ENCODE peak calls at places on chromosomes 7 and 10, in four cellular contexts. N is cardiac muscle cell, Q is anterior cingulate cortex, M is ovary. Z is an unnamed sample.

GRCh38 chr10:25059990-25060389 is 43.6 kb downstream of the THNSL1 start:
- DNase-seq in M (peak; percentile 74), N (no peak), Q (peak; percentile 32), Z (no peak)

GRCh38 chr7:129009437-129009836 is 45.5 kb downstream of the TNPO3 start:
- DNase-seq in M (no peak), N (no peak), Q (no peak), Z (no peak)

GRCh38 chr10:118246340-118247247 is 95.5 kb downstream of the FAM204A start:
- DNase-seq in M (no peak), N (no peak), Q (no peak), Z (no peak)

GRCh38 chr7:28748934-28749584 is 209.1 kb downstream of the TRIL start:
- DNase-seq in Q (no peak), M (no peak), N (no peak), Z (no peak)

GRCh38 chr7:20831976-20832375 is 45.3 kb upstream of the SP8 start:
- DNase-seq in M (no peak), Q (no peak), N (no peak), Z (no peak)

GRCh38 chr10:61135276-61135721 is 191.3 kb upstream of the RHOBTB1 start:
- DNase-seq in M (no peak), Q (no peak), N (no peak), Z (no peak)

GRCh38 chr10:69655868-69656555 is 26.0 kb downstream of the FAM241B start:
- DNase-seq in N (no peak), Q (no peak), M (no peak), Z (no peak)

GRCh38 chr7:150950496-150951180 is 27.5 kb downstream of the KCNH2 start:
- DNase-seq in N (no peak), Q (no peak), M (peak; percentile 30), Z (no peak)

GRCh38 chr10:6746782-6747181 is 166.7 kb upstream of the PRKCQ start:
- DNase-seq in N (no peak), M (no peak), Q (no peak), Z (no peak)

GRCh38 chr7:107037866-107038598 is 6.5 kb upstream of the PRKAR2B start:
- DNase-seq in Q (no peak), M (no peak), N (no peak), Z (no peak)

GRCh38 chr7:110010379-110010778 is 1080.5 kb upstream of the LRRN3 start:
- DNase-seq in Q (no peak), N (no peak), M (no peak), Z (no peak)

GRCh38 chr10:124860426-124860825 is 58.8 kb downstream of the ABRAXAS2 start:
- DNase-seq in M (no peak), N (no peak), Q (no peak), Z (no peak)

GRCh38 chr10:98357208-98357836 is 57.7 kb downstream of the PYROXD2 start:
- DNase-seq in M (no peak), Q (no peak), N (no peak), Z (no peak)

GRCh38 chr7:25989140-25989705 is 162.8 kb upstream of the NFE2L3 start:
- DNase-seq in N (no peak), Q (no peak), M (no peak), Z (no peak)

GRCh38 chr10:36722777-36723176 is 402.6 kb upstream of the ANKRD30A start:
- DNase-seq in M (no peak), Q (no peak), N (no peak), Z (no peak)

GRCh38 chr10:18406136-18406535 is 245.3 kb downstream of the NSUN6 start:
- DNase-seq in Q (no peak), M (no peak), N (no peak), Z (no peak)

GRCh38 chr10:51079331-51079730 is 5.0 kb downstream of the PRKG1 start:
- DNase-seq in M (no peak), N (peak; percentile 38), Q (no peak), Z (no peak)

GRCh38 chr10:44752451-44753441 is 158.4 kb upstream of the TMEM72 start:
- DNase-seq in M (no peak), Q (no peak), N (no peak), Z (no peak)

GRCh38 chr10:132076578-132077081 is 10.9 kb downstream of the JAKMIP3 start:
- DNase-seq in N (no peak), M (no peak), Q (no peak), Z (no peak)

GRCh38 chr7:139765143-139765542 is 12.7 kb downstream of the HIPK2 start:
- DNase-seq in N (no peak), M (no peak), Q (no peak), Z (no peak)

GRCh38 chr10:35606423-35606822 is 1.3 kb downstream of the GJD4 start:
- DNase-seq in Q (no peak), N (no peak), M (no peak), Z (no peak)

GRCh38 chr10:133481657-133482056 is 27.9 kb downstream of the SCART1 start:
- DNase-seq in Q (no peak), M (no peak), N (no peak), Z (no peak)

GRCh38 chr10:87675396-87676376 is 16.0 kb downstream of the PAPSS2 start:
- DNase-seq in N (no peak), Q (no peak), M (no peak), Z (no peak)

GRCh38 chr7:151243411-151244155 is 4.9 kb downstream of the SMARCD3 start:
- DNase-seq in M (peak; percentile 47), N (no peak), Q (peak; percentile 57), Z (no peak)

GRCh38 chr7:18566829-18567228 is 71.3 kb downstream of the HDAC9 start:
- DNase-seq in Q (no peak), N (no peak), M (no peak), Z (no peak)

GRCh38 chr10:71219918-71220688 is 7.7 kb downstream of the UNC5B start:
- DNase-seq in Q (no peak), N (no peak), M (no peak), Z (no peak)

GRCh38 chr7:94216944-94217461 is 177.7 kb upstream of the COL1A2 start:
- DNase-seq in N (no peak), M (no peak), Q (no peak), Z (no peak)

GRCh38 chr10:71084061-71084817 is 128.1 kb upstream of the UNC5B start:
- DNase-seq in M (peak; percentile 16), Q (no peak), N (no peak), Z (no peak)

GRCh38 chr7:43649755-43650274 is 66.9 kb downstream of the STK17A start:
- DNase-seq in M (no peak), N (no peak), Q (no peak), Z (no peak)

GRCh38 chr10:35409094-35409582 is 72.8 kb downstream of the CCNY start:
- DNase-seq in N (no peak), M (no peak), Q (peak; percentile 67), Z (peak; percentile 55)

Z was measured in midbrain.